ENCODE peak calls at places on chromosomes 4 and X, in five cellular contexts. Z is naive thymus-derived CD8-positive, alpha-beta T cell; C is stimulated activated CD4-positive, alpha-beta T cell treated with anti-CD3 and anti-CD28 coated beads, TNF-alpha, amount 100 ng/mL, for 48 hours; A is germinal center; K is psoas muscle. U is an unnamed sample.

GRCh38 chrX:13893826-13894225 is 76.9 kb upstream of the GPM6B start:
- DNase-seq in Z (no peak), C (no peak), A (no peak), K (peak; percentile 65), U (no peak)

GRCh38 chrX:116232833-116233232 is 62.3 kb downstream of the AGTR2 start:
- DNase-seq in Z (no peak), C (no peak), A (no peak), K (no peak), U (no peak)

GRCh38 chr4:164807611-164808010 is 53.7 kb downstream of the SMIM31 start:
- DNase-seq in Z (no peak), C (no peak), A (no peak), K (no peak), U (no peak)

GRCh38 chr4:95027906-95028618 is 270.3 kb downstream of the BMPR1B start:
- DNase-seq in Z (no peak), C (no peak), A (no peak), K (no peak), U (no peak)

GRCh38 chrX:13750812-13751211 is 16.3 kb downstream of the OFD1 start:
- DNase-seq in Z (no peak), C (no peak), A (no peak), K (no peak), U (no peak)

GRCh38 chr4:184955636-184956035 is 62.7 kb upstream of the HELT start:
- DNase-seq in Z (no peak), C (no peak), A (no peak), K (no peak), U (no peak)

GRCh38 chrX:78333521-78333920 is 6.1 kb upstream of the CYSLTR1 start:
- DNase-seq in Z (peak; percentile 4), C (no peak), A (peak; percentile 8), K (no peak), U (peak; percentile 30)

GRCh38 chr4:575281-576141 is 584 bp downstream of the TMEM271 start:
- DNase-seq in Z (no peak), C (no peak), A (peak; percentile 38), K (no peak), U (no peak)

GRCh38 chr4:60450054-60450453 is 750.1 kb upstream of the ADGRL3 start:
- DNase-seq in Z (no peak), C (no peak), A (no peak), K (no peak), U (no peak)

GRCh38 chr4:39429476-39430310 is 23.0 kb downstream of the KLB start:
- DNase-seq in Z (no peak), C (no peak), A (no peak), K (no peak), U (no peak)